ENCODE peak calls at places on chromosomes 13 and 19, in four cellular contexts. C is WTC11, R is K562, U is HepG2. B is an unnamed sample.
A peak's percentile ranks its signal among the peaks of the same experiment; 100 is the strongest.

GRCh38 chr19:11064831-11065303 is 24.4 kb upstream of the LDLR start:
- DNase-seq in C (peak; percentile 36), R (peak; percentile 48), U (no peak), B (no peak)

GRCh38 chr19:5075603-5076002 is 106.7 kb downstream of the KDM4B start:
- DNase-seq in C (no peak), R (no peak), U (no peak), B (no peak)

GRCh38 chr13:44906758-44907157 is 82.5 kb downstream of the NUFIP1 start:
- DNase-seq in C (no peak), R (no peak), U (no peak), B (no peak)

GRCh38 chr19:55497777-55498176 is 9.5 kb downstream of the SSC5D start:
- DNase-seq in C (no peak), R (no peak), U (no peak), B (no peak)

GRCh38 chr19:27529158-27529557 is 1683.8 kb downstream of the UQCRFS1 start:
- DNase-seq in C (no peak), R (no peak), U (no peak), B (no peak)

GRCh38 chr13:76954568-76954967 is 6.3 kb downstream of the ACOD1 start:
- DNase-seq in C (no peak), R (no peak), U (no peak), B (no peak)

GRCh38 chr13:112326821-112327370 is 49.3 kb upstream of the SPACA7 start:
- DNase-seq in C (no peak), R (no peak), U (no peak), B (no peak)

GRCh38 chr13:34409496-34410163 is 532.4 kb upstream of the NBEA start:
- DNase-seq in C (no peak), R (no peak), U (no peak), B (no peak)

GRCh38 chr13:34867590-34867989 is 74.5 kb upstream of the NBEA start:
- DNase-seq in C (no peak), R (no peak), U (no peak), B (no peak)

GRCh38 chr19:22261596-22261995 is 24.6 kb upstream of the ZNF729 start:
- DNase-seq in C (no peak), R (no peak), U (no peak), B (no peak)

GRCh38 chr19:55258476-55258827 is 365 bp downstream of the PPP6R1 start:
- DNase-seq in C (no peak), R (peak; percentile 83), U (no peak), B (peak; percentile 32)

GRCh38 chr13:95644611-95645052 is at the start of gene DZIP1:
- DNase-seq in C (peak; percentile 92), R (no peak), U (peak; percentile 75), B (peak; percentile 84)

GRCh38 chr19:1854542-1855039 is 6.3 kb upstream of the REXO1 start:
- DNase-seq in C (peak; percentile 46), R (no peak), U (no peak), B (no peak)

GRCh38 chr19:3010871-3011270 is 18.2 kb downstream of the TLE2 start:
- DNase-seq in C (no peak), R (no peak), U (no peak), B (no peak)

GRCh38 chr13:109157275-109157674 is 527.9 kb downstream of the MYO16 start:
- DNase-seq in C (peak; percentile 28), R (no peak), U (no peak), B (no peak)

GRCh38 chr19:49387936-49388372 is at the start of gene KASH5:
- DNase-seq in C (no peak), R (peak; percentile 85), U (no peak), B (no peak)

GRCh38 chr13:77425705-77426104 is 98.8 kb upstream of the MYCBP2 start:
- DNase-seq in C (no peak), R (no peak), U (no peak), B (no peak)

GRCh38 chr19:18428837-18429674 is 8.9 kb downstream of the ISYNA1 start:
- DNase-seq in C (peak; percentile 93), R (peak; percentile 85), U (no peak), B (peak; percentile 87)

GRCh38 chr19:44570984-44571684 is 41.7 kb upstream of the CEACAM20 start:
- DNase-seq in C (peak; percentile 76), R (peak; percentile 67), U (peak; percentile 80), B (peak; percentile 71)

GRCh38 chr19:18710986-18711751 is 27.7 kb downstream of the CRTC1 start:
- DNase-seq in C (no peak), R (no peak), U (no peak), B (no peak)

GRCh38 chr13:78700121-78700910 is 41.4 kb upstream of the OBI1 start:
- DNase-seq in C (no peak), R (no peak), U (no peak), B (no peak)

DNA sequence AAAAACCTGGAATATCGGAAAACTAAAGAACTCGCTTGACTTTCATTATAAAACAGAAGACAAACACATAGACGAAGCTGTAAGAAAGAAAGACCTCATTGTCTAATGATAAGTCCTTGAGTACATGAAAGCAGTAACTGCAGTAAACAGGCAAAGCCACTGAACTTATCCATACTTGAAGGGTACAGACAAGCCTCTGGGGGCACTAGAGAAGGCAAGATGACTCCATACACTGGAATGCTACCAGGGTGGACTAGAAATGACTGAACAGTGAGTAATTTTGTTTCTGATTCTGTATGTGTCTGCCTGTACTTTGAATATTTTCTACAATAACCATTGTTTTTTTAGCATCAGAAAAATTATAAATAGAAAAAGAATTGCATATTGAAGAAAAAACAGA is 507.9 kb downstream of the UQCRFS1 start:
- DNase-seq in C (no peak), R (peak; percentile 18), U (peak; percentile 21), B (no peak)
- TF ChIP-seq ELF4 in C (no peak), R (no peak), U (no peak), B (no peak)

GRCh38 chr19:41563847-41564514 is 12.0 kb upstream of the CEACAM21 start:
- DNase-seq in C (peak; percentile 48), R (no peak), U (no peak), B (no peak)
- TF ChIP-seq ELF4 in C (no peak), R (no peak), U (no peak), B (no peak)

GRCh38 chr13:39779337-39780270 is 124.1 kb downstream of the COG6 start:
- DNase-seq in C (no peak), R (no peak), U (no peak), B (no peak)

GRCh38 chr13:39773833-39774232 is 118.4 kb downstream of the COG6 start:
- DNase-seq in C (no peak), R (no peak), U (no peak), B (no peak)

GRCh38 chr13:39777021-39777420 is 121.6 kb downstream of the COG6 start:
- DNase-seq in C (no peak), R (no peak), U (no peak), B (no peak)

GRCh38 chr13:39776439-39776838 is 121.0 kb downstream of the COG6 start:
- DNase-seq in C (no peak), R (no peak), U (no peak), B (no peak)

GRCh38 chr13:39777527-39778061 is 122.1 kb downstream of the COG6 start:
- DNase-seq in C (no peak), R (no peak), U (no peak), B (peak; percentile 10)
- TF ChIP-seq ELF4 in C (no peak), R (no peak), U (no peak), B (no peak)

DNA sequence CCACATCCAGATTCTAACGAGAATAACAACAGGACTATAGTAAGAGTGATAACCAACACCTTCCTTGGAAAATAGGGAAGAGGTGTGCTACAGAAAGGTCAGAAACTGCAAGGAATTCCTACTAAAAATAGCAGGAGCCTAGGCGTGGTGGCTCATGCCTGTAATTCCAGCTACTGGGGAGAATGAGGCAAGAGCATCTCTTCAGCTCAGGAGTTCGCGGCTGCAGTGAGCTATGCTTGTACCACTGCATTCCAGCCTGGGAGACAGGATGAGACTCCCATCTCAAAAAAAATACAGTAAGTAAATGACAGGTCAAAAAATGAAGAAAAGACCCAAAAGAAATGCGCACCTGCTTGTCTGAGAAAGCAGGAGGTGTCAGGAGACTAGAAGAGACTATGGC is 101.5 kb upstream of the TSHZ3 start:
- DNase-seq in C (no peak), R (no peak), U (no peak), B (no peak)
- TF ChIP-seq ELF4 in C (no peak), R (no peak), U (no peak), B (no peak)

DNA sequence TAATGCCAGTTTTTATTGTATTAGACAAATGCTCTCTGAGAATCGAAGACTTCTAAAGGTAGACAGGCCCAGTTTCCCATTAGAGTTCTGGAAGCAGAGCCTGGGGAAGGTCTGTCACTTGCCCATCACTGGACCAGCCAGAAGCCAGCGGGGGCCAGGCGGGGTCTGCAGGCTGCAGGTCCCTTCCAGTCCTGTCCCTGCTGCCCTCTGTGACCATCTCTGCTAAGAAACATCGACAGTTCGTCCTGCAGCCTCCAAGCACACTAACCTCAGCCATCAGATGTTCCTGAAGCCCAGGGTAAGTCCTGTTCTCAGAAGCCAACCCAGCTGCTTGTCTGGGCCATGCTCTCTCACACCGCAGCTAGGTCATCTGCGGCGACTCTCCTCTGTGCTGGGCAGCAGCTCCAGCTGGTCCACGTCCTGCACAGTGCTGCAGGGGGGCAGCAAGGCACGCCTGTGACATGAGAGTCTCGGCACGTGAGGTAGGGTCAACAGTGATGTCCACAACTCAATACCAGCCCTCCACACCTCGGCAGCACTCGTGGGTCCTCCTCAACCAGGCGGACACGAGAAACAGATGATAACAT is 2.9 kb upstream of the ADPRHL1 start:
- DNase-seq in C (no peak), R (no peak), U (no peak), B (no peak)
- TF ChIP-seq ELF4 in C (no peak), R (no peak), U (no peak), B (no peak)

GRCh38 chr13:20272104-20272503 is 40.0 kb upstream of the GJB6 start:
- DNase-seq in C (no peak), R (no peak), U (no peak), B (no peak)
- TF ChIP-seq ELF4 in C (no peak), R (no peak), U (no peak), B (no peak)

GRCh38 chr19:8261881-8262280 is 46.3 kb downstream of the CD320 start:
- DNase-seq in C (no peak), R (no peak), U (no peak), B (no peak)

GRCh38 chr19:8257052-8257443 is 47.9 kb downstream of the CERS4 start:
- DNase-seq in C (no peak), R (peak; percentile 95), U (no peak), B (no peak)

GRCh38 chr19:8261347-8261746 is 46.8 kb downstream of the CD320 start:
- DNase-seq in C (no peak), R (no peak), U (no peak), B (no peak)

GRCh38 chr19:8259922-8260247 is 48.3 kb downstream of the CD320 start:
- DNase-seq in C (no peak), R (no peak), U (no peak), B (no peak)

GRCh38 chr19:8259142-8259921 is 48.8 kb downstream of the CD320 start:
- DNase-seq in C (no peak), R (no peak), U (no peak), B (no peak)
- TF ChIP-seq ELF4 in C (no peak), R (no peak), U (no peak), B (no peak)

DNA sequence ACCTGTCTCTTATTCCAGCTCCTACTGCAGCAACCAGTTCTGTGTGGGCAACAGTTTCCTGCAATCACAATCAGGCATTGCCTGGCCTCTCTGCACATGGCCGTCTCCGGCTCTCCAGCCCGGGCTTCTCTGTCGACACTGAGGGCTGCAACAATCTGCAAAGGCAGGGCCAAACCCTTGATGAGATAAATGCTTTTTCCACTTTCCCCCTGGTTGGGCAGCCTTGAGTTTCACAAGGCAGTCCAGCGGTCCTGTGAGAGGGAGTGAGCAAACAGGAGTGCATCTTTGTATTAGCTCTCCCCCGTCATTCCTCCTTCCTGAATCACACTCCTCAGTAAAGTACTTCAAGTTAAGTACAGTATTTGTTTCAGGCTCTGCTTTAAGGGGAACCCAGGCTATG is 40.7 kb upstream of the VWA8 start:
- DNase-seq in C (peak; percentile 16), R (no peak), U (no peak), B (no peak)
- TF ChIP-seq ELF4 in C (no peak), R (no peak), U (no peak), B (no peak)